ENCODE peak calls at places on chromosomes 4 and X, in nine cellular contexts. N is astrocyte of the spinal cord, H is cardiac muscle cell, P is AG09309, V is fibroblast of lung, B is fibroblast of the aortic adventitia, S is upper lobe of right lung, G is pancreas, D is BE2C. W is an unnamed sample.

GRCh38 chr4:80184791-80185756 is 12.2 kb upstream of the PRDM8 start:
- DNase-seq in N (no peak), H (peak; percentile 13), P (no peak), V (no peak), B (no peak), S (no peak), G (no peak), D (no peak), W (no peak)

GRCh38 chrX:9184231-9184630 is 150.3 kb upstream of the FAM9B start:
- DNase-seq in N (no peak), H (no peak), P (no peak), V (no peak), B (no peak), S (no peak), G (no peak), D (no peak), W (peak; percentile 32)

GRCh38 chr4:103091601-103092223 is 7.9 kb downstream of the BDH2 start:
- DNase-seq in N (peak; percentile 78), H (peak; percentile 59), P (no peak), V (peak; percentile 84), B (peak; percentile 84), S (no peak), G (no peak), D (peak; percentile 51), W (peak; percentile 67)

GRCh38 chr4:1904042-1904441 is 32.8 kb downstream of the NSD2 start:
- DNase-seq in N (no peak), H (no peak), P (no peak), V (no peak), B (no peak), S (no peak), G (no peak), D (no peak), W (no peak)

GRCh38 chr4:27763830-27764525 is 903.3 kb downstream of the STIM2 start:
- DNase-seq in N (no peak), H (no peak), P (no peak), V (peak; percentile 1), B (no peak), S (no peak), G (no peak), D (no peak), W (no peak)

GRCh38 chrX:148681605-148682004 is 181.2 kb downstream of the AFF2 start:
- DNase-seq in N (no peak), H (no peak), P (no peak), V (no peak), B (no peak), S (no peak), G (no peak), D (no peak), W (no peak)

GRCh38 chrX:38891641-38892413 is 90.6 kb downstream of the MID1IP1 start:
- DNase-seq in N (no peak), H (no peak), P (no peak), V (peak; percentile 18), B (no peak), S (no peak), G (no peak), D (no peak), W (no peak)

GRCh38 chr4:3613980-3614730 is 81.9 kb upstream of the LRPAP1 start:
- DNase-seq in N (no peak), H (peak; percentile 49), P (no peak), V (no peak), B (no peak), S (peak; percentile 60), G (no peak), D (peak; percentile 60), W (peak; percentile 58)

GRCh38 chrX:65668362-65669310 is 1.2 kb downstream of the MSN start:
- DNase-seq in N (peak; percentile 79), H (peak; percentile 28), P (peak; percentile 69), V (peak; percentile 86), B (peak; percentile 83), S (peak; percentile 76), G (no peak), D (no peak), W (peak; percentile 85)

GRCh38 chrX:153411255-153411987 is at the start of gene ZFP92:
- DNase-seq in N (no peak), H (no peak), P (no peak), V (no peak), B (no peak), S (peak; percentile 79), G (no peak), D (no peak), W (no peak)

GRCh38 chrX:115560978-115561604 is at the start of gene PLS3:
- DNase-seq in N (peak; percentile 85), H (peak; percentile 94), P (peak; percentile 52), V (peak; percentile 83), B (peak; percentile 87), S (peak; percentile 89), G (peak; percentile 84), D (peak; percentile 88), W (peak; percentile 81)

GRCh38 chr4:76747613-76748012 is 150.3 kb downstream of the SOWAHB start:
- DNase-seq in N (no peak), H (no peak), P (no peak), V (no peak), B (no peak), S (no peak), G (no peak), D (no peak), W (no peak)

GRCh38 chr4:113762061-113762850 is 718 bp upstream of the CAMK2D start:
- DNase-seq in N (peak; percentile 100), H (peak; percentile 100), P (peak; percentile 99), V (peak; percentile 100), B (peak; percentile 100), S (peak; percentile 99), G (peak; percentile 94), D (peak; percentile 99), W (peak; percentile 99)
- TF ChIP-seq CTCF in N (no peak), H (no peak), P (no peak), V (no peak), B (peak; percentile 9), S (peak; percentile 3), G (no peak), D (no peak), W (no peak)

GRCh38 chr4:83217721-83218522 is 66.7 kb downstream of the COQ2 start:
- DNase-seq in N (no peak), H (no peak), P (no peak), V (no peak), B (no peak), S (no peak), G (no peak), D (no peak), W (no peak)

GRCh38 chr4:83219991-83220360 is 64.6 kb downstream of the COQ2 start:
- DNase-seq in N (no peak), H (no peak), P (no peak), V (no peak), B (no peak), S (no peak), G (no peak), D (no peak), W (no peak)

GRCh38 chr4:83221897-83222441 is 62.6 kb downstream of the COQ2 start:
- DNase-seq in N (no peak), H (no peak), P (no peak), V (no peak), B (no peak), S (no peak), G (no peak), D (no peak), W (no peak)

GRCh38 chr4:83216856-83217683 is 67.5 kb downstream of the COQ2 start:
- DNase-seq in N (no peak), H (no peak), P (no peak), V (no peak), B (no peak), S (no peak), G (no peak), D (no peak), W (no peak)

GRCh38 chr4:83219344-83219990 is 65.1 kb downstream of the COQ2 start:
- DNase-seq in N (no peak), H (no peak), P (no peak), V (no peak), B (peak; percentile 14), S (peak; percentile 67), G (no peak), D (no peak), W (peak; percentile 51)
- TF ChIP-seq CTCF in N (no peak), H (no peak), P (no peak), V (no peak), B (no peak), S (no peak), G (no peak), D (no peak), W (no peak)

GRCh38 chr4:98566491-98567008 is 91.9 kb downstream of the TSPAN5 start:
- DNase-seq in N (peak; percentile 34), H (peak; percentile 53), P (no peak), V (peak; percentile 79), B (peak; percentile 27), S (no peak), G (no peak), D (no peak), W (no peak)
- TF ChIP-seq CTCF in N (no peak), H (no peak), P (no peak), V (no peak), B (no peak), S (no peak), G (no peak), D (no peak), W (no peak)

GRCh38 chr4:140256941-140257340 is 103.0 kb upstream of the MAML3 start:
- DNase-seq in N (no peak), H (no peak), P (no peak), V (peak; percentile 35), B (no peak), S (no peak), G (no peak), D (no peak), W (no peak)

GRCh38 chr4:140255467-140255866 is 101.5 kb upstream of the MAML3 start:
- DNase-seq in N (no peak), H (no peak), P (no peak), V (peak; percentile 57), B (peak; percentile 22), S (no peak), G (no peak), D (no peak), W (no peak)

GRCh38 chr4:140256335-140256734 is 102.4 kb upstream of the MAML3 start:
- DNase-seq in N (no peak), H (no peak), P (no peak), V (peak; percentile 54), B (peak; percentile 31), S (no peak), G (no peak), D (no peak), W (peak; percentile 60)

GRCh38 chr4:140255919-140256318 is 101.9 kb upstream of the MAML3 start:
- DNase-seq in N (no peak), H (no peak), P (no peak), V (no peak), B (no peak), S (no peak), G (no peak), D (no peak), W (no peak)

DNA sequence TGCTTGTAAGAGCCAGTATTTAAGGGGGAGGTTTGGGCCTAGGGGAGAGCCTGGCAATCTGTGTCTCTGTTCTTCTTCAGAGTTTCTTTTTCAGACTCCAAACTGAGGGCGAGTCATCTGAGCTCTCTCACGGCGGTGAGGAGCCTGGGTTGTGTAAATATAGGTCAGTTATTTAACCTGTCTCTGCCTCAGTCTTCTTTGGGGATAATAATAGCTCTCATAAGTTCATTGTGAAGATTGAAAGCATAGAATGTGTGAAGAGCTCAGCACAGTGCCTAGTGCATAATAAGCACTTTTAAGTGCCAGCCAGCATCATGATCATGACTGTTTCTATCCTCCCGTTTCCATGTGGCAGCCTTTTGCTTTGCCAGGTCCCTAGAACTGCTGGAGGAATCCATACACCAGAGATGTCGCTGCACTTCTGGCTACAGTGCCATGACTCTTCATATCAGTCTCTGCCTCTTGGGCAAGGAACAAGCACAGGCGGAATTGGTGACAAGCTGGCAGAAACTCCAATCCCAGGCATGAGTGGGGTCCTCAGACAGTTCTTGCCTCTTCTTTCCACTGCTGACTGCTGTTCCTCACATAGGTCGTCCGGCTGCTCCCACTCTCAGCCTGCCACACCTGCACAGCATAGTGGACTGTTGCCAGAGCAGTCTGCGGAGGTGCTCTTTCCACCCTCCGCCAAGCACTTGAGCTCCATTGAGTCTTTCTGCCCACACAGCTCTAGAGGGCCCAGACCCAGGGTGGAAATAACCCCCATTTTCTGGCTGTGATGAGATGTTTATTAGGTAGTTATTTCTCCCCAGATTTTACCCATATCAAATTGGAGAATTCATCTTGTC is 103.7 kb upstream of the MAML3 start:
- DNase-seq in N (no peak), H (no peak), P (no peak), V (peak; percentile 30), B (peak; percentile 41), S (no peak), G (no peak), D (no peak), W (no peak)
- TF ChIP-seq CTCF in N (no peak), H (no peak), P (no peak), V (no peak), B (no peak), S (no peak), G (no peak), D (no peak), W (no peak)